ENCODE peak calls at places on chromosomes 2 and 18, in eight cellular contexts. N, K, Z, M, G, S, Y and H are unnamed samples.

GRCh38 chr18:48875942-48876511 is 74.7 kb downstream of the SMAD7 start:
- DNase-seq in N (no peak), K (no peak), Z (no peak), M (no peak), G (no peak), S (no peak), Y (no peak), H (no peak)

GRCh38 chr2:71928734-71929481 is 218.8 kb downstream of the CYP26B1 start:
- DNase-seq in N (peak; percentile 26), K (no peak), Z (no peak), M (no peak), G (no peak), S (no peak), Y (no peak), H (peak; percentile 9)

GRCh38 chr2:215506604-215506990 is 70.7 kb upstream of the FN1 start:
- DNase-seq in N (no peak), K (no peak), Z (no peak), M (peak; percentile 7), G (no peak), S (no peak), Y (no peak), H (no peak)

GRCh38 chr2:46854260-46854659 is 61.3 kb downstream of the MCFD2 start:
- DNase-seq in N (no peak), K (no peak), Z (no peak), M (peak; percentile 41), G (no peak), S (no peak), Y (no peak), H (no peak)

GRCh38 chr18:77127769-77128671 is 4.6 kb downstream of the MBP start:
- DNase-seq in N (peak; percentile 53), K (no peak), Z (peak; percentile 99), M (peak; percentile 96), G (no peak), S (peak; percentile 98), Y (peak; percentile 78), H (no peak)

GRCh38 chr2:219207254-219207883 is 787 bp downstream of the ZFAND2B start:
- DNase-seq in N (no peak), K (no peak), Z (no peak), M (no peak), G (no peak), S (no peak), Y (no peak), H (no peak)

GRCh38 chr2:21013043-21013816 is 30.6 kb downstream of the APOB start:
- DNase-seq in N (no peak), K (no peak), Z (no peak), M (no peak), G (no peak), S (no peak), Y (no peak), H (no peak)

GRCh38 chr2:127453392-127454171 is 35.4 kb downstream of the PROC start:
- DNase-seq in N (no peak), K (no peak), Z (no peak), M (peak; percentile 16), G (no peak), S (peak; percentile 29), Y (no peak), H (no peak)

GRCh38 chr2:1591461-1591770 is 152.9 kb downstream of the PXDN start:
- DNase-seq in N (no peak), K (no peak), Z (no peak), M (peak; percentile 53), G (no peak), S (peak; percentile 50), Y (no peak), H (no peak)

GRCh38 chr18:26930630-26931029 is 65.1 kb upstream of the AQP4 start:
- DNase-seq in N (no peak), K (no peak), Z (no peak), M (no peak), G (no peak), S (no peak), Y (no peak), H (no peak)

GRCh38 chr18:26928669-26929313 is 63.3 kb upstream of the AQP4 start:
- DNase-seq in N (peak; percentile 63), K (no peak), Z (peak; percentile 46), M (no peak), G (no peak), S (no peak), Y (no peak), H (no peak)

DNA sequence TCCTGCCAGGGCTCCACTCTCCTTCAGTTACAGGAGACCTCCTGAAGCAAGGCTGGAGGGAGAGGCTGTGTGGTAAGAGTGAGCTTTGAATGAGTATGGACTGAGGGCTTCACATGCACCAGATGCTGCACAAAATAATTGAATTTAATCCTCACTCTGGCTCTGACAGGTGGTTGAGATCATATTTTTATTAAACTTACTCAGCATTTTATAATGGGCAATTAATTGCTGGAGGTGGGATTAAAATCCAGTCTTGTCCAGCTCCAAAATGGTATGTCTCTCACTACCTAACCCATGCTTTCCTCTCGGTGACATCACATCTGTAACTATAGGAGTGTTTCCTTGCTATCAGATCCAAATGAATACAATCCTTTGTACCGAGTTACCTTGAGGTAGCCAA is 66.2 kb upstream of the AQP4 start:
- DNase-seq in N (no peak), K (no peak), Z (no peak), M (no peak), G (no peak), S (no peak), Y (no peak), H (no peak)
- TF ChIP-seq CTCF in N (no peak), K (no peak), Z (no peak), M (no peak), G (no peak), S (no peak), Y (no peak), H (no peak)

DNA sequence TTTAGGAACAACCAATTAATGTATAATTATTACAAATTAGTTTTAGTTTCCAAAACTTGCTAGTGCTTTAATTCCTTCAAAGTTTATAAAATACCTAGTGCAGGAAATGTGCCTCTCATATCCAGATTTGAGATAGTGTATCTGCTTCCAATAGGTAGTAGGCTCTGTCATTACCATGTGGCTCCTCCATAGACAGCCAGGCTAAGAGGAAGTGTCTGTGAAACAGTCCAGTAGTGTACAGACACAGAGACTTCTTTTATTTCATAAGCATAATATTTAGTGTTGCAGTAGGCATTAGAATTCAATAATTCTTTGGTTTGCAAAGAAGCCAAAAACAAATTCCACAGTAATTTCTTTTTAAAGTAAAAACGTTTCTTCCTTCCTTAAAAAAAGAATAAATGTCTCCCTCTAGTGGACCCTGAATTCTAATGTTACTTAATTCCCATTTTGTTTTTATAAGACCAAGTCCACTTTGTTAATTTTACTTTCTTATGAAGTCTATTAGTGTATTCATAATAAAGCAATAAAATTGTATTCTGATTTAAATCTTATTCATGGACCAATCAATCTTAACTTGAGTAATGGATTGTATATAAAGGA is 101.2 kb downstream of the NEB start:
- DNase-seq in N (no peak), K (no peak), Z (no peak), M (peak; percentile 49), G (no peak), S (peak; percentile 51), Y (peak; percentile 5), H (no peak)
- TF ChIP-seq CTCF in N (no peak), K (peak; percentile 61), Z (peak; percentile 14), M (peak; percentile 23), G (peak; percentile 50), S (peak; percentile 73), Y (peak; percentile 39), H (peak; percentile 20)

DNA sequence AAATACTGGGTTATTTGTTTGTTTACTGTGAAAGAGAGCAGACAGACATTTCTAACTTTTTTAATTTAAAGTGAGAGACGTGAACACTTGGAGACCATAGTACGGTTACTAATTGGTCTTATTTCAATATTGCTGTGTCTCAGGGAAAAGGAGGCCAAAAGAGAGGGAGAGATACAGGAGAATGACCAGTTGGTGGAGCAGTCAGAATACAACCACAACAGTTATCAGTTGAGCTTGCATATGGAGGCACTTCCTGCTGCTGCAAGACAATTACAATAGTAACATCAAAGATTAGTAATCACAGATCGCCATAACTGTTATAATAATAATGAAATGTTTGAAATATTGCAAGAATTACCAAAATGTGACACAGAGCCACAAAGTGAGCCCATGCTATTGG is 58.2 kb downstream of the TWSG1 start:
- DNase-seq in N (no peak), K (no peak), Z (no peak), M (peak; percentile 33), G (no peak), S (no peak), Y (no peak), H (no peak)
- TF ChIP-seq CTCF in N (no peak), K (no peak), Z (peak; percentile 42), M (peak; percentile 19), G (no peak), S (peak; percentile 25), Y (no peak), H (no peak)

GRCh38 chr18:24016643-24017042 is 2.1 kb downstream of the TTC39C start:
- DNase-seq in N (no peak), K (no peak), Z (peak; percentile 43), M (no peak), G (no peak), S (peak; percentile 55), Y (peak; percentile 24), H (no peak)
- TF ChIP-seq CTCF in N (no peak), K (peak; percentile 40), Z (peak; percentile 60), M (no peak), G (no peak), S (peak; percentile 56), Y (peak; percentile 27), H (no peak)

DNA sequence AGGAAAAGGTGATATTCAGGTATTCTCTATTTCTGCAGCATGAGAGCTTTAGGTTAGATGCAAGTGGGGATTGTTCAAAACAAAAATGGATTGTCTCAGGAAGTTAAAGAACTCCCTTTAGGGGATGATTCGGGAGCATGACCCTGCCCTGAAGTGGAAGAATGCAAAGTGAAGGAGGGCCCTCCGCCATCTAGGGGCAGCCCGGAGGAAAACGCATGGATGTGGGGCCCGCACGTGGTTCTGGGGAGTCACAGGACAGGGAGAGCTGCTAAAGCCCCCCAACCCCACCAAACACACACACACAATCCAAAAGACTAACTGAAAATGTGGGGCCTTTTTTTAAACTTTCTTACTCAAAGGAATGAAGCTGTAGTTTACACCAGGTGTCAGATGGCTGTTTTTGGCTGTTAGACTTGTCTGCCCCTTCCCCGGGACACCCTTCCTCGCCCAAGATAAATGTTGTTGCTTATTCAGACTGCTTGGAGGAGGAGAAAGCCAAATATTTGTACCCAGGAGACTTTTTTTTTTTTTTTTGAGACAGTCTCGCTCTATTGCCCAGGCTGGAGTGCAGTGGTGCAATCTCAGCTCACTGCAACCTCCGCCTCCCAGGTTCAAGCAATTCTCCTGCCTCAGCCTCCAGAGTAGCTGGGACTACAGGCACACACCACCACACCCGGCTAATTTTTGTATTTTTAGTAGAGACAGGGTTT is 78.8 kb downstream of the HNRNPLL start:
- DNase-seq in N (no peak), K (no peak), Z (no peak), M (no peak), G (no peak), S (no peak), Y (no peak), H (no peak)
- TF ChIP-seq CTCF in N (no peak), K (peak; percentile 34), Z (no peak), M (peak; percentile 37), G (no peak), S (peak; percentile 43), Y (no peak), H (no peak)

GRCh38 chr18:41783879-41784278 is 171.2 kb upstream of the PIK3C3 start:
- DNase-seq in N (no peak), K (no peak), Z (no peak), M (no peak), G (no peak), S (no peak), Y (no peak), H (no peak)
- TF ChIP-seq CTCF in N (no peak), K (no peak), Z (no peak), M (no peak), G (no peak), S (no peak), Y (no peak), H (no peak)